ENCODE peak calls at places on chromosome 17, in four cellular contexts. P is HepG2, Z is K562, W is GM12878. L is an unnamed sample.

GRCh38 chr17:65587602-65588193 is 26.2 kb upstream of the AXIN2 start:
- DNase-seq in Z (no peak), W (no peak), P (no peak), L (no peak)

GRCh38 chr17:64778367-64779290 is 116.5 kb upstream of the SMURF2 start:
- DNase-seq in Z (no peak), P (no peak), W (no peak), L (peak)

GRCh38 chr17:48610282-48611211 is at the start of gene HOXB7:
- DNase-seq in W (no peak), P (no peak), Z (peak), L (no peak)

GRCh38 chr17:13775450-13775849 is 173.7 kb upstream of the HS3ST3A1 start:
- DNase-seq in W (no peak), Z (no peak), P (no peak), L (no peak)

GRCh38 chr17:48351916-48352332 is 78.1 kb downstream of the SKAP1 start:
- DNase-seq in P (peak), Z (peak), W (no peak), L (no peak)

GRCh38 chr17:73650147-73650546 is 5.9 kb upstream of the SDK2 start:
- DNase-seq in Z (no peak), P (no peak), W (no peak), L (peak)

GRCh38 chr17:74177018-74177450 is 26.4 kb upstream of the RPL38 start:
- DNase-seq in W (no peak), Z (no peak), P (no peak), L (no peak)

GRCh38 chr17:81142301-81143199 is 22.8 kb upstream of the PVALEF start:
- DNase-seq in W (peak), Z (peak), P (peak), L (peak)

GRCh38 chr17:11705111-11705510 is 106.8 kb downstream of the DNAH9 start:
- DNase-seq in W (no peak), Z (no peak), P (peak), L (no peak)

GRCh38 chr17:40564195-40564882 is 933 bp downstream of the CCR7 start:
- DNase-seq in W (no peak), P (no peak), Z (no peak), L (no peak)

GRCh38 chr17:17075037-17075755 is 32.9 kb downstream of the MPRIP start:
- DNase-seq in W (no peak), P (no peak), Z (no peak), L (no peak)

GRCh38 chr17:78272181-78272913 is 40.9 kb downstream of the TMEM235 start:
- DNase-seq in W (no peak), Z (peak), P (no peak), L (peak)

GRCh38 chr17:60887607-60888028 is 210.0 kb downstream of the BCAS3 start:
- DNase-seq in P (no peak), Z (no peak), W (no peak), L (no peak)

GRCh38 chr17:46056800-46057304 is 57.8 kb downstream of the STH start:
- DNase-seq in Z (no peak), W (no peak), P (no peak), L (no peak)

GRCh38 chr17:82964851-82965341 is 114.5 kb upstream of the METRNL start:
- DNase-seq in P (no peak), Z (no peak), W (no peak), L (no peak)

GRCh38 chr17:34146440-34147043 is 108.5 kb upstream of the CCL2 start:
- DNase-seq in P (peak), Z (peak), W (no peak), L (peak)

GRCh38 chr17:74045608-74046007 is 157.9 kb upstream of the RPL38 start:
- DNase-seq in Z (no peak), W (no peak), P (no peak), L (no peak)

GRCh38 chr17:30532871-30533270 is 55.7 kb downstream of the GOSR1 start:
- DNase-seq in Z (no peak), W (no peak), P (no peak), L (no peak)

GRCh38 chr17:81814748-81815645 is 11.0 kb downstream of the GCGR start:
- DNase-seq in P (peak), Z (no peak), W (no peak), L (no peak)

GRCh38 chr17:13474073-13474800 is 127.5 kb downstream of the HS3ST3A1 start:
- DNase-seq in W (no peak), Z (no peak), P (no peak), L (no peak)

DNA sequence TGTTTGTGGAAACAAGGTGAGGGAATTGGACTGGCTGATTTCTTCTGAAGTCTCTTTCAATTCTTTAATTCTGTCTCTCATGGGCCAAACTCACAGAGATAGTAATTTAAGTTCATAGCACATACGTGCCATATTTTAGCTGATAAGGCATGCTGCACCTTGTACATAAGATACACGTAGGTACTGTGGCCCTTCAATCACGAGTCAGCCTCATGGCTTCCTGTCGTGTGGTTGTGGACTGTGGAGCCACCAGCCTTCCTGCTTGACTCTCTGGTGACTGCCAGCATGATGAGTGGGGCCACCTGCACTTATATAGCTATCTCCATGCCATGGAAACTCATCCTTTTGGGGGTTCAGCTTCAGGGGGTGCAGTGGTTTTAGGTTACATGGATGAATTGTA is 25.1 kb downstream of the KSR1 start:
- DNase-seq in Z (no peak), P (no peak), W (no peak), L (no peak)
- TF ChIP-seq USF2 in Z (no peak), P (no peak), W (no peak), L (no peak)

GRCh38 chr17:68381076-68381900 is 76.0 kb downstream of the WIPI1 start:
- DNase-seq in Z (no peak), P (no peak), W (no peak), L (no peak)

GRCh38 chr17:68377771-68378201 is 79.5 kb downstream of the WIPI1 start:
- DNase-seq in Z (no peak), W (no peak), P (no peak), L (no peak)

GRCh38 chr17:68379150-68379510 is 78.2 kb downstream of the WIPI1 start:
- DNase-seq in Z (no peak), P (no peak), W (no peak), L (no peak)

GRCh38 chr17:68379692-68380677 is 77.3 kb downstream of the WIPI1 start:
- DNase-seq in P (peak), Z (no peak), W (no peak), L (no peak)

DNA sequence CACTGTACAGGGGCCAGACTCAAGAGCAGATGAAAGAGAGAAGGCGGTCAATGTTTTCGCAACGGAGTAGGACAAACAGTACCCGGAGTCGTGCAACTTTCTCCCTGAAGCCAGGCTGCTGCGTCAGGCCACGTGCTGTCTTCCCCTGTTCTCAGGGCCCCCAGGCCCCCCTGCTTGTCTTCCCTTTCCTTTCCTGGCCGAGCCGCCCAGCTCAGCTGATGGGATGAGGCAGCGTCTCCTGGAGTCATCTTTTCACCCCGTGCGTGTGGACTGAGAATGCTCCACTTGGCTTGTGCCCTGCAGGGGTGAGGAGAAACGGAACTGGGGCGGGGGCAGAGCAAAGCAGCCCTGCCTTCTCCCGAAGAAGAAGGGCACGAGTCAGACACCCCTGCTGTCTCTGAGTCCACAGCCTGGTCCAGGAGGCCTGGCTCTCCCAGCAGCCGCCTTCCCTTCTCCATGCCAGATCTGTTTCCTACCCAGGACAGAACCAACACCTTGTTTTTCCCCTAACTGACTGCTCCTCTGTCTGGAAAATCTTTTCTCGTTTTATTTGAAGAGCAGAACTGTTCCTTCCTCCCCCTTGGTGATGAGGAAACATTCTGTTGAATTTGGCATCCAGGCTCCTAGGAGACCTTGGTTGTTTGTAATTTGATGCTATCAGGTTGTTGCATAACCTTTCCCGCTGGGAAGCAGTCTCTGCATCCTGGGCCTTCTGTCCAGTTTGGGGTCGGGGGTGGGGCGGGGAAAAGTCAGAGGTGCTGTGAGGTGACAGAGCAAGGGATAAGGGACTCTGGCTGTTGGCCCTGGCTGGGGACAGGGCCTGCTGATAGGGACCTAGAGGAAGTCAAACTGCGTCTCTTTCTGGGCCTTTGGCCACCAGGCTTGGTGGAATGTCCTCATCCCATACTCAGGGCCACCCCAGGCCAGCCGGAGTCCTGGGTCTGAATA is 78.8 kb downstream of the WIPI1 start:
- DNase-seq in P (peak), W (no peak), Z (no peak), L (peak)
- TF ChIP-seq NR2C2 in P (peak), W (no peak), Z (no peak), L (no peak)

DNA sequence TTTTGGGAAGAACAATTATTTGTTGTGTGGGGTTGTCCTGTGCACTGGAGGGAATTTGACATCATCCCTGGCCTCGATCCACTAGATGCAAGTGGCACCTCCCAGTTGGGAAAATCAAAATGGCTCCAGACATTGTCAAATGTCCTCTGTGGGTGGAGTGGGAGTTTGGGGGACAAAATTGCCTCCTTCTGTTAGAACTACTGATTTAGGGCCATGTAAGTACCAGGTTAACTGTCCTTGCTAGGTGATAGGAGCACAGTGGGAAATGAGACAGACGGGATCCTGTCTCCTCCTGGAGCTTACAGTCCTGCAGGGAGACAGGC is 56.8 kb downstream of the ARHGAP23 start:
- DNase-seq in Z (no peak), W (peak), P (no peak), L (no peak)
- TF ChIP-seq CTCF in Z (no peak), W (no peak), P (no peak), L (no peak)

GRCh38 chr17:72119963-72120877 is 600 bp upstream of the SOX9 start:
- DNase-seq in Z (no peak), W (no peak), P (peak), L (peak)
- TF ChIP-seq USF2 in Z (no peak), W (no peak), P (no peak), L (no peak)

DNA sequence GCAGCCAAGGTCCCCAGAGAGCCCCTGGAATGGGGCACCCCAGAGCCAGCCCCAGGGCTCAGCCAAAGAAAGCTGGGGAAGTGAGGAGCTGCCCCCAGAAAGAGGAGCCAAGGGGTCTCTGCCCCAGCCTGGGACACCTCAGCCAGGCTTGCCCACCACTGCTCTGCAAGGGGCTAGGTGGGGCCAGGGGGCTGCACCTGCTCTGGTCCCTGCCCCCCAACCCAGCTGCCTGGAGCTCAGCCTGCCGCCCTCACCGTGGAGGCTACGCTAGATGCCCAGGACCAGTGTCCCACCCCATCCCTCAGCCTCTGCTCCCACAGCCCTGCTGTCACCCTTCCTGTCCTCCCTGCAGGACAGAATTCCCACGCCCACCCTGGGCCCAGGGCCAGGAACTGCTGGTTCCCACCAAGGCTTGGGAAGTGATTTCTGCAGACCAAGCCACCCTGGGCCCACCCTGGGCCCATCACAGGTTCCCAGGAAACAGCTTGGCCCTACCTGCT is 28.1 kb upstream of the KRT17 start:
- DNase-seq in P (no peak), Z (no peak), W (no peak), L (no peak)
- TF ChIP-seq NR2C2 in P (no peak), Z (no peak), W (no peak), L (no peak)

L was measured in WTC11.